ENCODE peak calls at places on chromosomes 3 and 15, in six cellular contexts. L is K562, T is transverse colon, Q is GM12892, E is breast epithelium, F is SK-N-MC. X is an unnamed sample.

GRCh38 chr15:42691770-42692169 is 45.2 kb downstream of the CDAN1 start:
- DNase-seq in T (no peak), L (no peak), Q (no peak), E (no peak), F (no peak), X (no peak)

GRCh38 chr3:131435000-131435399 is 53.4 kb downstream of the NUDT16 start:
- DNase-seq in L (no peak), Q (no peak), T (no peak), E (no peak), F (no peak), X (no peak)

GRCh38 chr3:32956750-32957570 is 5.5 kb downstream of the CCR4 start:
- DNase-seq in F (no peak), T (no peak), L (no peak), E (no peak), Q (no peak), X (no peak)

GRCh38 chr3:197793246-197793645 is 2.2 kb downstream of the LRCH3 start:
- DNase-seq in Q (no peak), L (no peak), E (no peak), T (no peak), F (no peak), X (no peak)

GRCh38 chr3:65027335-65027734 is 339.5 kb upstream of the ADAMTS9 start:
- DNase-seq in F (no peak), T (no peak), L (no peak), E (no peak), Q (no peak), X (no peak)

GRCh38 chr15:100650685-100651084 is 48.3 kb downstream of the ASB7 start:
- DNase-seq in L (peak), T (no peak), Q (no peak), E (no peak), F (no peak), X (no peak)

GRCh38 chr3:117191245-117191644 is 481.7 kb downstream of the TUSC7 start:
- DNase-seq in E (no peak), Q (no peak), T (no peak), L (no peak), F (no peak), X (no peak)

GRCh38 chr3:141940204-141940776 is 63.8 kb downstream of the ATP1B3 start:
- DNase-seq in F (peak), E (peak), T (peak), Q (no peak), L (no peak), X (no peak)

GRCh38 chr3:126129408-126129891 is 45.5 kb upstream of the SLC41A3 start:
- DNase-seq in T (peak), Q (no peak), F (no peak), L (no peak), E (peak), X (no peak)

GRCh38 chr3:154101250-154101649 is 19.9 kb upstream of the ARHGEF26 start:
- DNase-seq in F (no peak), Q (no peak), E (no peak), T (no peak), L (no peak), X (no peak)

GRCh38 chr3:9797196-9797945 is 4.5 kb downstream of the ARPC4 start:
- DNase-seq in E (no peak), L (no peak), T (no peak), Q (no peak), F (no peak), X (no peak)

GRCh38 chr3:70744536-70744935 is 432.1 kb upstream of the MDFIC2 start:
- DNase-seq in F (no peak), Q (no peak), E (no peak), T (no peak), L (no peak), X (no peak)

GRCh38 chr15:75164625-75165024 is 37.1 kb upstream of the C15orf39 start:
- DNase-seq in F (no peak), L (no peak), T (no peak), E (no peak), Q (no peak), X (no peak)

GRCh38 chr3:127074900-127075360 is 92.0 kb downstream of the PLXNA1 start:
- DNase-seq in F (no peak), Q (peak), T (no peak), E (no peak), L (no peak), X (peak)

GRCh38 chr15:41988896-41989572 is 16.7 kb upstream of the EHD4 start:
- DNase-seq in L (no peak), E (no peak), T (no peak), Q (no peak), F (no peak), X (no peak)

GRCh38 chr3:155742339-155742980 is 2.4 kb downstream of the PLCH1 start:
- DNase-seq in L (no peak), T (no peak), E (no peak), Q (no peak), F (no peak), X (no peak)

GRCh38 chr3:51717947-51718346 is 11.1 kb downstream of the GRM2 start:
- DNase-seq in Q (peak), E (no peak), T (no peak), L (no peak), F (no peak), X (peak)

GRCh38 chr15:89215627-89216026 is 5.8 kb downstream of the RLBP1 start:
- DNase-seq in E (no peak), F (no peak), L (no peak), Q (no peak), T (no peak), X (no peak)

GRCh38 chr15:70203981-70204560 is 106.4 kb upstream of the TLE3 start:
- DNase-seq in F (no peak), Q (no peak), E (no peak), T (no peak), L (no peak), X (no peak)

GRCh38 chr3:134428396-134428795 is 54.1 kb upstream of the AMOTL2 start:
- DNase-seq in T (no peak), L (no peak), Q (no peak), F (no peak), E (no peak), X (no peak)

GRCh38 chr3:61778095-61778494 is 216.7 kb downstream of the PTPRG start:
- DNase-seq in E (no peak), L (no peak), Q (no peak), T (no peak), F (no peak), X (no peak)

GRCh38 chr3:188901671-188902331 is 270.0 kb upstream of the TPRG1 start:
- DNase-seq in F (no peak), Q (no peak), T (no peak), E (no peak), L (no peak), X (no peak)

GRCh38 chr3:107238787-107239186 is 138.5 kb upstream of the CCDC54 start:
- DNase-seq in Q (no peak), E (no peak), L (no peak), F (no peak), T (no peak), X (no peak)

GRCh38 chr15:32936283-32936918 is 218.6 kb downstream of the GREM1 start:
- DNase-seq in T (no peak), E (no peak), L (peak), F (no peak), Q (no peak), X (no peak)

GRCh38 chr15:54519577-54519976 is 541.3 kb downstream of the UNC13C start:
- DNase-seq in T (no peak), Q (no peak), L (no peak), F (no peak), E (no peak), X (no peak)

GRCh38 chr3:111730143-111730542 is 128.9 kb upstream of the PHLDB2 start:
- DNase-seq in T (no peak), L (no peak), F (no peak), Q (no peak), E (no peak), X (no peak)

GRCh38 chr3:45566205-45566604 is 28.3 kb upstream of the LIMD1 start:
- DNase-seq in T (no peak), E (no peak), L (no peak), F (no peak), Q (no peak), X (no peak)

GRCh38 chr3:120853416-120853815 is 54.6 kb upstream of the STXBP5L start:
- DNase-seq in F (no peak), T (no peak), E (no peak), Q (no peak), L (no peak), X (no peak)

GRCh38 chr3:51333021-51333420 is 52.1 kb upstream of the MANF start:
- DNase-seq in Q (no peak), T (no peak), L (no peak), F (no peak), E (no peak), X (no peak)

GRCh38 chr3:190972840-190973270 is 110.4 kb upstream of the GMNC start:
- DNase-seq in E (no peak), T (no peak), Q (no peak), F (no peak), L (no peak), X (no peak)

GRCh38 chr3:72332036-72332435 is 516.2 kb downstream of the SHQ1 start:
- DNase-seq in E (no peak), F (no peak), L (no peak), Q (no peak), T (no peak), X (no peak)

GRCh38 chr15:95875141-95875643 is 455.3 kb upstream of the NR2F2 start:
- DNase-seq in F (peak), Q (no peak), L (no peak), E (peak), T (no peak), X (no peak)

GRCh38 chr3:124997303-124998246 is 58.2 kb downstream of the HEG1 start:
- DNase-seq in T (no peak), F (no peak), L (no peak), Q (no peak), E (no peak), X (no peak)

GRCh38 chr3:111236833-111237713 is 165.5 kb downstream of the NECTIN3 start:
- DNase-seq in Q (no peak), L (no peak), E (no peak), F (no peak), T (no peak), X (no peak)

GRCh38 chr3:159513867-159514380 is 474.7 kb upstream of the IL12A start:
- DNase-seq in Q (no peak), E (no peak), L (no peak), T (no peak), F (no peak), X (no peak)

GRCh38 chr3:114178770-114179368 is at the start of gene DRD3:
- DNase-seq in F (no peak), L (peak), E (no peak), T (no peak), Q (no peak), X (no peak)

GRCh38 chr3:194054540-194054939 is 81.4 kb upstream of the HES1 start:
- DNase-seq in F (no peak), L (no peak), E (no peak), Q (no peak), T (no peak), X (no peak)

GRCh38 chr3:127792664-127793292 is 29.5 kb downstream of the MGLL start:
- DNase-seq in T (peak), Q (no peak), L (no peak), F (no peak), E (no peak), X (no peak)

GRCh38 chr15:77504310-77504709 is 83.6 kb downstream of the HMG20A start:
- DNase-seq in T (peak), Q (no peak), E (no peak), L (no peak), F (no peak), X (no peak)

GRCh38 chr15:27549796-27550195 is 549.3 kb downstream of the OCA2 start:
- DNase-seq in F (no peak), Q (no peak), T (no peak), L (no peak), E (no peak), X (no peak)

GRCh38 chr15:27550635-27551034 is 548.5 kb downstream of the OCA2 start:
- DNase-seq in F (no peak), T (no peak), L (no peak), Q (no peak), E (no peak), X (no peak)

GRCh38 chr15:27541581-27541980 is 557.5 kb downstream of the OCA2 start:
- DNase-seq in Q (no peak), L (no peak), E (no peak), F (no peak), T (no peak), X (no peak)

GRCh38 chr15:27545494-27546255 is 553.4 kb downstream of the OCA2 start:
- DNase-seq in L (peak), E (no peak), T (no peak), F (no peak), Q (no peak), X (no peak)
- TF ChIP-seq POLR2AphosphoS5 in L (no peak), E (no peak), T (no peak), F (no peak), Q (no peak), X (no peak)

GRCh38 chr3:55595420-55595819 is 108.3 kb upstream of the WNT5A start:
- DNase-seq in E (no peak), Q (no peak), L (no peak), F (no peak), T (no peak), X (no peak)
- TF ChIP-seq POLR2AphosphoS5 in E (no peak), Q (no peak), L (no peak), F (no peak), T (peak), X (no peak)

GRCh38 chr3:119769394-119770149 is 12.3 kb upstream of the NR1I2 start:
- DNase-seq in L (no peak), F (no peak), T (peak), E (no peak), Q (no peak), X (no peak)
- TF ChIP-seq POLR2AphosphoS5 in L (no peak), F (no peak), T (no peak), E (no peak), Q (no peak), X (no peak)

GRCh38 chr3:136235545-136235944 is 14.6 kb upstream of the PCCB start:
- DNase-seq in L (no peak), Q (no peak), T (no peak), F (no peak), E (no peak), X (no peak)

GRCh38 chr3:136237961-136238649 is 12.0 kb upstream of the PCCB start:
- DNase-seq in Q (no peak), F (no peak), L (no peak), T (no peak), E (no peak), X (no peak)

GRCh38 chr3:136237103-136237502 is 13.0 kb upstream of the PCCB start:
- DNase-seq in E (no peak), Q (no peak), F (no peak), L (no peak), T (no peak), X (no peak)

GRCh38 chr3:136239094-136239493 is 11.0 kb upstream of the PCCB start:
- DNase-seq in Q (no peak), L (no peak), E (no peak), T (no peak), F (no peak), X (no peak)

DNA sequence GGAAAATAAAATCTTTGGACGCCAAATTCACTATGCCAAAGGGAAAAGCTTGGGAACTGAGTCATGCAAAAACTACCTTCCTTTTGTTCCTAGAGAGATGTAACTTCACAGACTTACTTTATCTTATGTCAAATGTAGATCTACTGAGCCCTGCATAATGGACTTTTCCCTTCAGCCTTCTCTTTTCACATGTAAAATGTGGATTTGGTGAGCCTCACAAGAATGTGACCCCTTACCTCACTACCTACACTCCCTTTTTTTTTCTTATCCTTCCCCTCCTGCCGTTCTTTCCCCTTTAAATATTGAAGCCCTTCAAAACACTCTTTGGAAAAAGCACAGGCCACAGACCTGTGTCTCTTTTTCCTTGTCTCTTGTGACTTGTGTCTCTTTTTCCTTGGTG is 14.0 kb upstream of the PCCB start:
- DNase-seq in Q (no peak), E (no peak), T (no peak), L (no peak), F (no peak), X (no peak)
- TF ChIP-seq POLR2AphosphoS5 in Q (no peak), E (no peak), T (no peak), L (no peak), F (no peak), X (no peak)

DNA sequence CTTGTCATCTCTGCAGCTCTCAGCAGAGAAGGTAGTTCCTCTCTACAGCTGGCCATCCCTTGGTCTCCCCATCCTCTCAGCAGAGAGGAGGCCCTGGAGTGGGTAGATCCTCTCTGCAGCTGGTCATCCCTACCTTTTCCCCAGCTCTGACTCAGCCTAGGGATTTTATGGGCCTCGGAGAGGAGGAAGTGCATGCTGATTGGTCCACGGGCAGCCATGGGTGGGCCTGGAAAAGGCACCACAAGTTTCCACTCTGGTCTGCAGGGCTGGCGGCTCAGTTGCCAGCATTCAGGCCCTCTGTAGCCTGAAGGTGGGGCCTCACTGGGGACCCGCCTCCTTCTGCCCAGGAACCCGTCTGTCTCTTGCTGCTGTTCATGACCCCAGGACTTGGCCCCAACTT is 36.9 kb downstream of the NR1D2 start:
- DNase-seq in L (no peak), E (no peak), Q (no peak), T (no peak), F (no peak), X (no peak)
- TF ChIP-seq POLR2AphosphoS5 in L (no peak), E (no peak), Q (no peak), T (no peak), F (no peak), X (no peak)

DNA sequence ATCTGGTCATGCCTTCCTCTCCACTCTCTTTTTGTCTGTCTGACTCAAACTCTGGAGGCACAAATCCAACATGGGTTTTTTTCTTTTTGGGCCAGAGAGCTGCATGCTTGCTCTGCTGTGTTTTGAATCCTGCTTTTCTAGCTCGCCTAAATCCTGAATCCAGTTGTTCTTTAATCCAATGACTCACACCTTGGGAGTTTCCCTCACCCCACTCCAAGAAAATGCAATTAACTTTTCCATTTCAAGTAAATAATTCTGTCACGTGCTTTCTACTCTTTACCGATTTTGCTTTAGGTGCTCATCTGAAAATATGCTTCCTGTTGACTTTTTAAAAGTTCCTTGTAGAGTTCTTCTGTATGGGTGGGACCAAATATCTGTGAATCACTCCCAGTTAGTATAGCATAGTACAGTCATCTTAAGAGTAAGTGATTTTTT is 47.6 kb downstream of the SLMAP start:
- DNase-seq in T (peak), L (no peak), E (peak), F (peak), Q (no peak), X (no peak)
- TF ChIP-seq POLR2AphosphoS5 in T (peak), L (no peak), E (no peak), F (no peak), Q (no peak), X (no peak)